ENCODE peak calls at places on chromosomes 1 and 21, in five cellular contexts. X is retina; N is tibial artery; C is Peyer's patch; U is stimulated activated CD4-positive, alpha-beta T cell treated with anti-CD3 and anti-CD28 coated beads, Interleukin-4, amount 100 ng/mL, for 48 hours. K is an unnamed sample.

GRCh38 chr1:19814681-19815503 is at the start of gene RNF186:
- DNase-seq in X (no peak), N (no peak), C (peak; percentile 86), U (no peak), K (no peak)

GRCh38 chr1:113931456-113931855 is 2.3 kb downstream of the HIPK1 start:
- DNase-seq in X (no peak), N (no peak), C (no peak), U (no peak), K (no peak)

GRCh38 chr1:223143760-223144248 is 756 bp upstream of the TLR5 start:
- DNase-seq in X (peak; percentile 36), N (no peak), C (peak; percentile 79), U (no peak), K (no peak)

GRCh38 chr1:151024540-151025146 is 11.7 kb upstream of the BNIPL start:
- DNase-seq in X (peak; percentile 64), N (peak; percentile 89), C (peak; percentile 95), U (peak; percentile 79), K (peak; percentile 82)

GRCh38 chr1:11279152-11279551 is 6.2 kb downstream of the UBIAD1 start:
- DNase-seq in X (no peak), N (no peak), C (no peak), U (no peak), K (no peak)

GRCh38 chr1:206550446-206550845 is 43.1 kb downstream of the RASSF5 start:
- DNase-seq in X (no peak), N (no peak), C (no peak), U (no peak), K (no peak)

GRCh38 chr1:39089811-39090519 is 63.8 kb downstream of the NDUFS5 start:
- DNase-seq in X (peak; percentile 79), N (peak; percentile 40), C (no peak), U (no peak), K (no peak)

GRCh38 chr1:180636138-180636537 is 4.3 kb downstream of the XPR1 start:
- DNase-seq in X (no peak), N (no peak), C (no peak), U (no peak), K (no peak)

GRCh38 chr1:206457408-206457807 is 12.9 kb upstream of the IKBKE start:
- DNase-seq in X (no peak), N (peak; percentile 66), C (no peak), U (no peak), K (no peak)

GRCh38 chr1:38502772-38503171 is 356.8 kb downstream of the RRAGC start:
- DNase-seq in X (peak; percentile 56), N (no peak), C (no peak), U (no peak), K (no peak)

GRCh38 chr1:245942861-245943260 is 564.2 kb downstream of the SMYD3 start:
- DNase-seq in X (no peak), N (no peak), C (no peak), U (no peak), K (no peak)

GRCh38 chr1:74343191-74343590 is 108.0 kb downstream of the TNNI3K start:
- DNase-seq in X (peak; percentile 27), N (no peak), C (no peak), U (no peak), K (no peak)

GRCh38 chr1:69567847-69568434 is at the start of gene LRRC7:
- DNase-seq in X (peak; percentile 90), N (peak; percentile 60), C (no peak), U (no peak), K (no peak)

GRCh38 chr1:66556161-66556611 is 22.2 kb downstream of the SGIP1 start:
- DNase-seq in X (no peak), N (no peak), C (no peak), U (no peak), K (no peak)

GRCh38 chr21:45138199-45139002 is 64.0 kb downstream of the ADARB1 start:
- DNase-seq in X (peak; percentile 65), N (peak; percentile 81), C (peak; percentile 83), U (peak; percentile 81), K (peak; percentile 77)

GRCh38 chr1:94385354-94385947 is 32.7 kb upstream of the ABCD3 start:
- DNase-seq in X (no peak), N (no peak), C (no peak), U (peak; percentile 33), K (no peak)

GRCh38 chr1:228342627-228343210 is 63.9 kb downstream of the TRIM11 start:
- DNase-seq in X (no peak), N (peak; percentile 43), C (peak; percentile 23), U (no peak), K (peak; percentile 68)

GRCh38 chr1:95953005-95953404 is 719.0 kb downstream of the RWDD3 start:
- DNase-seq in X (peak; percentile 72), N (no peak), C (no peak), U (no peak), K (no peak)

GRCh38 chr21:33206771-33207290 is 22.9 kb upstream of the IFNAR2 start:
- DNase-seq in X (no peak), N (no peak), C (no peak), U (no peak), K (no peak)

GRCh38 chr1:173914366-173914871 is 2.7 kb downstream of the SERPINC1 start:
- DNase-seq in X (no peak), N (no peak), C (peak; percentile 69), U (peak; percentile 8), K (no peak)

GRCh38 chr1:186793582-186793927 is 35.2 kb upstream of the PLA2G4A start:
- DNase-seq in X (no peak), N (no peak), C (no peak), U (no peak), K (no peak)

GRCh38 chr1:50955116-50955515 is 5.0 kb downstream of the FAF1 start:
- DNase-seq in X (no peak), N (no peak), C (no peak), U (no peak), K (no peak)

GRCh38 chr1:217363319-217363718 is 267.6 kb downstream of the GPATCH2 start:
- DNase-seq in X (no peak), N (no peak), C (no peak), U (no peak), K (no peak)